ENCODE peak calls at places on chromosomes 4 and X, in nine cellular contexts. A is activated CD4-positive, alpha-beta T cell treated with anti-CD3 and anti-CD28 coated beads, Interleukin-2, amount 10 ng/mL, durations not matched to agents 7 days and 5 days; O is pancreas; H is hypothalamus; Z is stromal cell of bone marrow; K is uterus; W is cerebellum; V is GM23248; Y is kidney. T is an unnamed sample.
A peak's percentile ranks its signal among the peaks of the same experiment; 100 is the strongest.

GRCh38 chrX:69088171-69088938 is 76.9 kb downstream of the PJA1 start:
- DNase-seq in A (no peak), O (no peak), H (no peak), Z (no peak), K (no peak), W (no peak), V (peak; percentile 20), Y (peak; percentile 78), T (no peak)

GRCh38 chr4:117700111-117700892 is 334.0 kb upstream of the NDST3 start:
- DNase-seq in A (no peak), O (no peak), H (no peak), Z (no peak), K (no peak), W (no peak), V (no peak), Y (no peak), T (no peak)

GRCh38 chr4:84019626-84020025 is 479.5 kb downstream of the NKX6-1 start:
- DNase-seq in A (no peak), O (no peak), H (no peak), Z (no peak), K (no peak), W (no peak), V (no peak), Y (no peak), T (no peak)

GRCh38 chrX:71366674-71367256 is 608 bp downstream of the TAF1 start:
- DNase-seq in A (peak; percentile 21), O (no peak), H (no peak), Z (no peak), K (peak; percentile 15), W (peak; percentile 13), V (peak; percentile 50), Y (no peak), T (no peak)

GRCh38 chr4:7828011-7828720 is 111.5 kb downstream of the AFAP1 start:
- DNase-seq in A (peak; percentile 37), O (no peak), H (no peak), Z (peak; percentile 99), K (peak; percentile 95), W (no peak), V (peak; percentile 98), Y (no peak), T (peak; percentile 94)

GRCh38 chr4:127732623-127733199 is 2.5 kb downstream of the SLC25A31 start:
- DNase-seq in A (no peak), O (no peak), H (no peak), Z (peak; percentile 18), K (no peak), W (peak; percentile 23), V (peak; percentile 63), Y (no peak), T (no peak)

GRCh38 chrX:78522601-78523000 is 136.5 kb downstream of the RTL3 start:
- DNase-seq in A (no peak), O (no peak), H (no peak), Z (no peak), K (no peak), W (no peak), V (no peak), Y (no peak), T (no peak)

GRCh38 chr4:81963506-81964020 is 410.2 kb downstream of the HNRNPD start:
- DNase-seq in A (no peak), O (no peak), H (no peak), Z (no peak), K (no peak), W (no peak), V (no peak), Y (no peak), T (no peak)

GRCh38 chr4:34112573-34112972 is 2131.7 kb downstream of the ARAP2 start:
- DNase-seq in A (no peak), O (no peak), H (no peak), Z (no peak), K (no peak), W (no peak), V (no peak), Y (no peak), T (no peak)

GRCh38 chrX:40922307-40922706 is 162.9 kb upstream of the USP9X start:
- DNase-seq in A (no peak), O (no peak), H (no peak), Z (no peak), K (no peak), W (no peak), V (peak; percentile 57), Y (no peak), T (no peak)

GRCh38 chr4:169620846-169621228 is 459 bp downstream of the CLCN3 start:
- DNase-seq in A (peak; percentile 41), O (peak; percentile 18), H (no peak), Z (no peak), K (peak; percentile 26), W (peak; percentile 15), V (peak; percentile 57), Y (no peak), T (no peak)

GRCh38 chr4:107856901-107857300 is 32.2 kb downstream of the SGMS2 start:
- DNase-seq in A (no peak), O (no peak), H (no peak), Z (peak; percentile 34), K (no peak), W (no peak), V (no peak), Y (no peak), T (no peak)

GRCh38 chr4:75880278-75880677 is 22.0 kb downstream of the PPEF2 start:
- DNase-seq in A (no peak), O (no peak), H (no peak), Z (peak; percentile 6), K (no peak), W (no peak), V (no peak), Y (no peak), T (no peak)

GRCh38 chr4:6527259-6527658 is 47.7 kb upstream of the MAN2B2 start:
- DNase-seq in A (no peak), O (no peak), H (no peak), Z (no peak), K (no peak), W (no peak), V (no peak), Y (no peak), T (peak; percentile 47)

GRCh38 chrX:69000857-69001256 is 164.4 kb downstream of the PJA1 start:
- DNase-seq in A (no peak), O (no peak), H (no peak), Z (no peak), K (no peak), W (no peak), V (no peak), Y (no peak), T (no peak)

GRCh38 chrX:144840616-144841015 is 406.7 kb upstream of the SPANXN1 start:
- DNase-seq in A (no peak), O (no peak), H (no peak), Z (no peak), K (no peak), W (no peak), V (no peak), Y (no peak), T (no peak)

GRCh38 chr4:15238720-15239119 is 189.1 kb upstream of the C1QTNF7 start:
- DNase-seq in A (peak; percentile 23), O (no peak), H (no peak), Z (no peak), K (no peak), W (peak; percentile 24), V (peak; percentile 71), Y (no peak), T (no peak)

GRCh38 chrX:54439967-54440871 is at the start of gene TSR2:
- DNase-seq in A (peak; percentile 83), O (peak; percentile 71), H (peak; percentile 34), Z (peak; percentile 80), K (peak; percentile 79), W (peak; percentile 80), V (peak; percentile 93), Y (peak; percentile 92), T (peak; percentile 92)

GRCh38 chr4:1172228-1172851 is at the start of gene SPON2:
- DNase-seq in A (no peak), O (no peak), H (no peak), Z (no peak), K (peak; percentile 72), W (peak; percentile 55), V (peak; percentile 44), Y (peak; percentile 87), T (peak; percentile 84)

GRCh38 chr4:90095000-90095399 is 32.2 kb upstream of the CCSER1 start:
- DNase-seq in A (no peak), O (no peak), H (no peak), Z (no peak), K (no peak), W (no peak), V (no peak), Y (no peak), T (no peak)

T was measured in posterior vena cava.